ENCODE peak calls at places on chromosomes 5 and 9, in five cellular contexts. I is right lobe of liver; Y is psoas muscle; J is upper lobe of left lung; V is CD4-positive, CD25-positive, alpha-beta regulatory T cell. R is an unnamed sample.

GRCh38 chr9:22416692-22417060 is 29.9 kb upstream of the DMRTA1 start:
- DNase-seq in I (no peak), Y (no peak), J (no peak), V (no peak), R (no peak)

GRCh38 chr5:126414874-126415502 is 8.2 kb upstream of the GRAMD2B start:
- DNase-seq in I (no peak), Y (no peak), J (no peak), V (no peak), R (no peak)

GRCh38 chr9:5587024-5587423 is 41.9 kb upstream of the RIC1 start:
- DNase-seq in I (no peak), Y (no peak), J (no peak), V (no peak), R (no peak)

GRCh38 chr9:123475407-123475806 is 119.4 kb downstream of the CRB2 start:
- DNase-seq in I (no peak), Y (no peak), J (no peak), V (no peak), R (no peak)

GRCh38 chr9:134618163-134618822 is 23.3 kb upstream of the COL5A1 start:
- DNase-seq in I (no peak), Y (no peak), J (no peak), V (no peak), R (no peak)

GRCh38 chr9:114366334-114367128 is 21.3 kb downstream of the AKNA start:
- DNase-seq in I (no peak), Y (no peak), J (no peak), V (no peak), R (no peak)

GRCh38 chr9:115328228-115328627 is 210.3 kb upstream of the TNC start:
- DNase-seq in I (no peak), Y (peak; percentile 33), J (no peak), V (no peak), R (no peak)

GRCh38 chr9:112520069-112520468 is 33.4 kb downstream of the KIAA1958 start:
- DNase-seq in I (no peak), Y (no peak), J (no peak), V (no peak), R (no peak)

GRCh38 chr5:136388474-136388873 is 23.1 kb upstream of the TRPC7 start:
- DNase-seq in I (no peak), Y (no peak), J (no peak), V (no peak), R (no peak)

GRCh38 chr5:59107692-59108091 is 524.8 kb downstream of the RAB3C start:
- DNase-seq in I (no peak), Y (no peak), J (no peak), V (no peak), R (no peak)

GRCh38 chr9:91100878-91101450 is 260.8 kb downstream of the AUH start:
- DNase-seq in I (peak; percentile 70), Y (peak; percentile 83), J (peak; percentile 27), V (no peak), R (no peak)

GRCh38 chr5:93676707-93677106 is 64.7 kb downstream of the POU5F2 start:
- DNase-seq in I (no peak), Y (no peak), J (no peak), V (no peak), R (no peak)

GRCh38 chr5:64384761-64385160 is 121.1 kb upstream of the RGS7BP start:
- DNase-seq in I (no peak), Y (no peak), J (no peak), V (no peak), R (no peak)

GRCh38 chr5:159905496-159905895 is 10.8 kb upstream of the ADRA1B start:
- DNase-seq in I (no peak), Y (no peak), J (no peak), V (no peak), R (peak; percentile 18)

GRCh38 chr5:15420201-15420600 is 79.8 kb upstream of the FBXL7 start:
- DNase-seq in I (no peak), Y (peak; percentile 46), J (no peak), V (no peak), R (no peak)

GRCh38 chr5:104080646-104081175 is 518.1 kb upstream of the NUDT12 start:
- DNase-seq in I (no peak), Y (no peak), J (no peak), V (no peak), R (no peak)

GRCh38 chr9:133160742-133161541 is 2.8 kb downstream of the GBGT1 start:
- DNase-seq in I (no peak), Y (peak; percentile 70), J (no peak), V (peak; percentile 30), R (no peak)

GRCh38 chr9:98168952-98169488 is 23.4 kb downstream of the CORO2A start:
- DNase-seq in I (no peak), Y (no peak), J (peak; percentile 88), V (peak; percentile 17), R (no peak)

GRCh38 chr9:98698856-98699255 is 9.9 kb downstream of the GABBR2 start:
- DNase-seq in I (no peak), Y (no peak), J (no peak), V (no peak), R (no peak)

GRCh38 chr9:89177021-89177400 is 1.6 kb downstream of the SHC3 start:
- DNase-seq in I (no peak), Y (no peak), J (no peak), V (no peak), R (no peak)

GRCh38 chr9:122091682-122092592 is 1.2 kb downstream of the TTLL11 start:
- DNase-seq in I (no peak), Y (no peak), J (no peak), V (no peak), R (no peak)

GRCh38 chr9:127360829-127361228 is 36.1 kb upstream of the SLC2A8 start:
- DNase-seq in I (no peak), Y (no peak), J (no peak), V (no peak), R (no peak)

GRCh38 chr5:10695055-10695649 is 65.9 kb downstream of the DAP start:
- DNase-seq in I (peak; percentile 76), Y (peak; percentile 62), J (peak; percentile 87), V (no peak), R (no peak)

GRCh38 chr5:142059304-142059940 is 46.6 kb upstream of the GNPDA1 start:
- DNase-seq in I (no peak), Y (no peak), J (no peak), V (no peak), R (no peak)

GRCh38 chr9:131678499-131679111 is 61.3 kb downstream of the RAPGEF1 start:
- DNase-seq in I (peak; percentile 70), Y (peak; percentile 82), J (no peak), V (peak; percentile 54), R (no peak)
- H3K4me3 ChIP-seq in I (no peak overlapping the region), Y (no peak overlapping the region), J (no peak overlapping the region), V (peak overlapping the region; percentile 75), R (no peak overlapping the region)

GRCh38 chr5:129120158-129120581 is 25.6 kb downstream of the ISOC1 start:
- DNase-seq in I (no peak), Y (no peak), J (no peak), V (no peak), R (no peak)

GRCh38 chr5:129122560-129122959 is 28.0 kb downstream of the ISOC1 start:
- DNase-seq in I (no peak), Y (no peak), J (no peak), V (no peak), R (no peak)

GRCh38 chr5:129125819-129126218 is 31.3 kb downstream of the ISOC1 start:
- DNase-seq in I (no peak), Y (no peak), J (no peak), V (no peak), R (no peak)
- H3K4me3 ChIP-seq in I (peak overlapping the region; percentile 18), Y (no peak overlapping the region), J (no peak overlapping the region), V (peak overlapping the region; percentile 79), R (no peak overlapping the region)

GRCh38 chr5:134586866-134587524 is 45.6 kb downstream of the SAR1B start:
- DNase-seq in I (peak; percentile 82), Y (peak; percentile 85), J (peak; percentile 97), V (peak; percentile 57), R (peak; percentile 81)
- H3K4me3 ChIP-seq in I (no peak overlapping the region), Y (no peak overlapping the region), J (no peak overlapping the region), V (no peak overlapping the region), R (no peak overlapping the region)

DNA sequence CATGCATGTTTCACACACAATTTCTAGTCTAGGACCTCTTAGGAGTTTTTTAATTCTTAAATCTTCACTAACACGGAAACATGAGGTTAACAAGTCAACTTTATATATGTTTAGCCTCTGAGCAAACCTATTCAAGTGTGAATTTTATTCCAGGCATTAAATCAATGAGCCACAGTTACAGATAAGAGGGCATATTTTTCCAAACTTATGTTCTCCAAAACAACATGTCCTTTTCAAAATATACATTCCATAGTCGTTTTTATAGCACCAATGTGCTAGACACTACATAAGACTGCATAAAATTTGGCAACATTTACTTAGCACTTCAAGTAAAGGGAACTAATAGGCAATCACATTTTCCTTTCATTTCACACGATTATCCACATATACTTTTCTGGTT is 6.5 kb downstream of the TMEM245 start:
- DNase-seq in I (no peak), Y (no peak), J (no peak), V (no peak), R (no peak)
- H3K4me3 ChIP-seq in I (no peak overlapping the region), Y (no peak overlapping the region), J (no peak overlapping the region), V (peak overlapping the region; percentile 4), R (no peak overlapping the region)

GRCh38 chr5:25516136-25516535 is 871.4 kb upstream of the CDH10 start:
- DNase-seq in I (no peak), Y (no peak), J (no peak), V (no peak), R (no peak)

GRCh38 chr5:25515525-25515924 is 870.7 kb upstream of the CDH10 start:
- DNase-seq in I (no peak), Y (no peak), J (no peak), V (no peak), R (no peak)
- H3K4me3 ChIP-seq in I (no peak overlapping the region), Y (no peak overlapping the region), J (no peak overlapping the region), V (no peak overlapping the region), R (no peak overlapping the region)

DNA sequence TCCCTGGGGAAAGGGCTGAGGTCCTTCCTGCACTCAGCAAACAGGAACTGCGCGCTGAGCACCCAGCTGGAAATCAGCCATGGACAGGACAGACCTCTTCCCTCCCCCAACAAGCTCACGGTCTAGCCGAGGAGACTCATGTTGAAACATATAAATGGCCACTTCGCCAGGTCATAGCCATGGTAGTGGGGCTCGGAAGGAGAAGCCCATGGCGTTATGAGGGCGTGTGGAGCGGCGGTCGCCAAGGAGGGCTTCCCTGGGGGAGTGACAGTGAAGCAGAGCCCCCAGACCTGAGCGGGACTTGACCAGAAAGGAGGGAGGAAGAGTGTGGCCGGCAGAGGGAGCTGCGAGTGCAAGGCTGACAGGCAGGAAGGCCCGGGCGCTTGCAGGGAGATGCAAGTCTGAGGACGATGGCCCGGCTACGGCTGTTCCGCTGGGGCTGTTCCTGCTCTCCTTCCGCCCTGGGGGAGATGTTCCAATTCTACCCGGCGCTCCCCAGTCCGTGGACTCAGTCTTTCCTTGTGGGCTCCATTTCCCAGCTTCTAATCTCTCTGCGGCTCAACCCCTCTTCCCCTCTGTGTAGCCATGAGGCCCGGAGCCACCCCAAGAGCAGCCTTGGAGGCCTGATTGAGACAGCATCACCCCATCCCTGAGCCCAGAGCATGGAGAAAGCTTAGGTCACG is 43.9 kb upstream of the PRRC2B start:
- DNase-seq in I (peak; percentile 93), Y (peak; percentile 89), J (peak; percentile 87), V (peak; percentile 69), R (peak; percentile 79)
- H3K4me3 ChIP-seq in I (no peak overlapping the region), Y (peak overlapping the region; percentile 53), J (no peak overlapping the region), V (no peak overlapping the region), R (peak overlapping the region; percentile 40)

R was measured in Jurkat, Clone E6-1.